ENCODE peak calls at places on chromosomes 7 and 10, in ten cellular contexts. B is progenitor cell of endocrine pancreas, S is SW 1271, U is posterior cingulate gyrus, I is mesendoderm, J is GF-D8, M is AG10803, P is cardiac fibroblast, H is body of pancreas, T is GM12865. W is an unnamed sample.
A peak's percentile ranks its signal among the peaks of the same experiment; 100 is the strongest.

GRCh38 chr10:93113042-93113441 is 39.3 kb downstream of the CYP26A1 start:
- DNase-seq in P (no peak), J (no peak), H (no peak), I (no peak), B (no peak), T (no peak), M (no peak), U (no peak), S (no peak), W (no peak)

GRCh38 chr7:76310102-76310957 is 7.9 kb downstream of the HSPB1 start:
- DNase-seq in M (no peak), B (no peak), I (no peak), T (no peak), U (peak; percentile 51), S (no peak), H (peak; percentile 77), P (no peak), J (no peak), W (no peak)

GRCh38 chr7:135385209-135385608 is 124.7 kb downstream of the CNOT4 start:
- DNase-seq in P (peak; percentile 84), B (no peak), S (no peak), M (peak; percentile 12), J (no peak), T (no peak), U (no peak), H (peak; percentile 57), I (no peak), W (no peak)

GRCh38 chr7:99788554-99788953 is 4.6 kb upstream of the CYP3A4 start:
- DNase-seq in B (no peak), P (no peak), H (no peak), J (no peak), T (no peak), S (no peak), U (no peak), M (peak; percentile 37), I (no peak), W (peak; percentile 21)

GRCh38 chr10:111435871-111436270 is 359.0 kb downstream of the ADRA2A start:
- DNase-seq in S (no peak), H (no peak), U (no peak), P (no peak), J (no peak), B (no peak), T (no peak), M (no peak), I (no peak), W (no peak)

GRCh38 chr7:96596120-96596826 is 113.4 kb downstream of the SEM1 start:
- DNase-seq in I (peak; percentile 75), H (peak; percentile 66), M (peak; percentile 13), S (no peak), U (no peak), T (peak; percentile 19), J (no peak), P (peak; percentile 2), B (no peak), W (no peak)

GRCh38 chr7:148941598-148942280 is 57.6 kb upstream of the EZH2 start:
- DNase-seq in J (peak; percentile 73), U (peak; percentile 42), T (peak; percentile 79), B (peak; percentile 57), M (peak; percentile 42), S (peak; percentile 23), I (peak; percentile 85), P (peak; percentile 62), H (peak; percentile 71), W (peak; percentile 47)

GRCh38 chr7:30184804-30185487 is 50.2 kb downstream of the MTURN start:
- DNase-seq in I (no peak), J (no peak), M (peak; percentile 14), S (no peak), T (peak; percentile 15), B (no peak), H (peak; percentile 89), P (no peak), U (no peak), W (no peak)

GRCh38 chr7:140059288-140060242 is 3.2 kb downstream of the PARP12 start:
- DNase-seq in M (peak; percentile 71), B (no peak), P (peak; percentile 86), U (no peak), J (no peak), H (peak; percentile 93), S (peak; percentile 36), I (no peak), T (no peak), W (no peak)

GRCh38 chr10:50621981-50622496 is 1.7 kb downstream of the SGMS1 start:
- DNase-seq in I (peak; percentile 71), J (peak; percentile 77), U (peak; percentile 86), M (peak; percentile 96), S (peak; percentile 49), H (peak; percentile 93), P (peak; percentile 97), T (peak; percentile 90), B (peak; percentile 46), W (peak; percentile 69)

GRCh38 chr7:91557789-91558396 is 293.7 kb downstream of the FZD1 start:
- DNase-seq in P (peak; percentile 97), U (no peak), J (no peak), M (peak; percentile 87), H (no peak), B (no peak), I (no peak), T (peak; percentile 68), S (no peak), W (no peak)

GRCh38 chr7:34430456-34430855 is 227.6 kb upstream of the NPSR1 start:
- DNase-seq in I (peak; percentile 11), H (no peak), J (no peak), S (no peak), M (peak; percentile 84), P (peak; percentile 75), B (no peak), T (peak; percentile 4), U (peak; percentile 4), W (no peak)

GRCh38 chr7:42494199-42494710 is 257.2 kb upstream of the GLI3 start:
- DNase-seq in M (no peak), H (no peak), U (no peak), J (no peak), I (no peak), P (peak; percentile 11), T (no peak), B (no peak), S (no peak), W (no peak)

GRCh38 chr10:103080891-103081581 is 112.0 kb downstream of the NT5C2 start:
- DNase-seq in B (no peak), T (no peak), P (no peak), S (no peak), I (no peak), H (no peak), J (no peak), U (no peak), M (no peak), W (no peak)

GRCh38 chr7:153381275-153382119 is 621.9 kb downstream of the ACTR3B start:
- DNase-seq in H (peak; percentile 44), M (no peak), B (no peak), J (no peak), S (no peak), I (peak; percentile 80), T (peak; percentile 45), U (peak; percentile 32), P (no peak), W (no peak)

GRCh38 chr7:17830206-17830605 is 110.1 kb downstream of the SNX13 start:
- DNase-seq in P (peak; percentile 59), S (no peak), B (no peak), I (no peak), J (peak; percentile 21), M (peak; percentile 48), T (no peak), U (no peak), H (no peak), W (no peak)

GRCh38 chr7:136293272-136293671 is 316.1 kb upstream of the MTPN start:
- DNase-seq in H (no peak), U (no peak), M (no peak), S (no peak), P (no peak), J (no peak), T (peak; percentile 60), B (no peak), I (no peak), W (no peak)

GRCh38 chr7:83976302-83976701 is 218.3 kb downstream of the SEMA3A start:
- DNase-seq in B (no peak), H (no peak), J (no peak), T (peak; percentile 43), M (peak; percentile 45), P (peak; percentile 55), U (no peak), I (peak; percentile 14), S (no peak), W (peak; percentile 8)

GRCh38 chr10:89480047-89480446 is 55.3 kb downstream of the SLC16A12 start:
- DNase-seq in P (peak; percentile 49), H (peak; percentile 60), T (no peak), I (no peak), J (no peak), S (no peak), M (peak; percentile 69), U (no peak), B (no peak), W (no peak)

GRCh38 chr7:14666304-14666703 is 236.2 kb downstream of the DGKB start:
- DNase-seq in U (no peak), S (no peak), M (no peak), H (no peak), T (no peak), J (no peak), P (no peak), B (no peak), I (no peak), W (no peak)

GRCh38 chr10:63837043-63837442 is 315.8 kb downstream of the REEP3 start:
- DNase-seq in T (no peak), P (no peak), B (no peak), M (no peak), H (no peak), J (no peak), I (no peak), S (no peak), U (no peak), W (no peak)

GRCh38 chr10:22550732-22551131 is 163.6 kb downstream of the PIP4K2A start:
- DNase-seq in U (peak; percentile 44), M (peak; percentile 17), I (peak; percentile 71), H (peak; percentile 47), J (no peak), P (peak; percentile 47), T (peak; percentile 62), B (no peak), S (no peak), W (peak; percentile 72)

GRCh38 chr7:94060772-94061171 is 56.6 kb upstream of the BET1 start:
- DNase-seq in S (no peak), B (no peak), H (no peak), P (peak; percentile 61), J (no peak), T (no peak), U (no peak), I (no peak), M (peak; percentile 59), W (no peak)